ENCODE peak calls at places on chromosomes 5 and 9, in four cellular contexts. One of them, this sample, is unnamed.

GRCh38 chr5:111697881-111698757 is 58.9 kb downstream of the NREP start:
- DNase-seq in fibroblast of lung: peak; percentile 53
- DNase-seq in MM.1S: no peak
- DNase-seq in psoas muscle: no peak
- DNase-seq in this sample: no peak

GRCh38 chr9:114311571-114312512 is 11.1 kb upstream of the ORM1 start:
- DNase-seq in MM.1S: no peak
- DNase-seq in psoas muscle: no peak
- DNase-seq in fibroblast of lung: no peak
- DNase-seq in this sample: no peak

GRCh38 chr5:16673241-16673998 is 56.6 kb upstream of the RETREG1 start:
- DNase-seq in MM.1S: no peak
- DNase-seq in fibroblast of lung: no peak
- DNase-seq in psoas muscle: no peak
- DNase-seq in this sample: no peak

GRCh38 chr9:113355197-113355596 is 5.9 kb downstream of the BSPRY start:
- DNase-seq in psoas muscle: no peak
- DNase-seq in fibroblast of lung: no peak
- DNase-seq in MM.1S: no peak
- DNase-seq in this sample: no peak

GRCh38 chr9:90001756-90002155 is 396.9 kb downstream of the GADD45G start:
- DNase-seq in MM.1S: no peak
- DNase-seq in fibroblast of lung: no peak
- DNase-seq in psoas muscle: no peak
- DNase-seq in this sample: no peak

GRCh38 chr9:18520395-18520794 is 46.4 kb downstream of the ADAMTSL1 start:
- DNase-seq in psoas muscle: no peak
- DNase-seq in MM.1S: no peak
- DNase-seq in fibroblast of lung: peak; percentile 42
- DNase-seq in this sample: no peak

GRCh38 chr9:106962105-106962504 is 99.1 kb downstream of the ZNF462 start:
- DNase-seq in fibroblast of lung: peak; percentile 62
- DNase-seq in MM.1S: no peak
- DNase-seq in psoas muscle: no peak
- DNase-seq in this sample: no peak

GRCh38 chr9:15144567-15145174 is 162.3 kb downstream of the TTC39B start:
- DNase-seq in MM.1S: no peak
- DNase-seq in fibroblast of lung: no peak
- DNase-seq in psoas muscle: no peak
- DNase-seq in this sample: no peak

GRCh38 chr5:131109540-131110255 is 55.4 kb downstream of the HINT1 start:
- DNase-seq in fibroblast of lung: peak; percentile 17
- DNase-seq in MM.1S: peak; percentile 58
- DNase-seq in psoas muscle: no peak
- DNase-seq in this sample: no peak

GRCh38 chr5:90557871-90558270 is 726 bp upstream of the ADGRV1 start:
- DNase-seq in fibroblast of lung: no peak
- DNase-seq in MM.1S: peak; percentile 19
- DNase-seq in psoas muscle: no peak
- DNase-seq in this sample: no peak

GRCh38 chr5:154202379-154203260 is 12.1 kb downstream of the GALNT10 start:
- DNase-seq in MM.1S: peak; percentile 77
- DNase-seq in fibroblast of lung: no peak
- DNase-seq in psoas muscle: no peak
- DNase-seq in this sample: no peak

GRCh38 chr5:127923804-127924570 is 159.6 kb upstream of the SLC12A2 start:
- DNase-seq in psoas muscle: no peak
- DNase-seq in MM.1S: no peak
- DNase-seq in fibroblast of lung: no peak
- DNase-seq in this sample: no peak

GRCh38 chr5:25453500-25453899 is 808.7 kb upstream of the CDH10 start:
- DNase-seq in fibroblast of lung: no peak
- DNase-seq in psoas muscle: no peak
- DNase-seq in MM.1S: no peak
- DNase-seq in this sample: no peak

GRCh38 chr5:25448190-25448621 is 803.4 kb upstream of the CDH10 start:
- DNase-seq in fibroblast of lung: no peak
- DNase-seq in MM.1S: no peak
- DNase-seq in psoas muscle: no peak
- DNase-seq in this sample: no peak

GRCh38 chr5:25444697-25445096 is 799.9 kb upstream of the CDH10 start:
- DNase-seq in psoas muscle: no peak
- DNase-seq in fibroblast of lung: no peak
- DNase-seq in MM.1S: no peak
- DNase-seq in this sample: no peak

DNA sequence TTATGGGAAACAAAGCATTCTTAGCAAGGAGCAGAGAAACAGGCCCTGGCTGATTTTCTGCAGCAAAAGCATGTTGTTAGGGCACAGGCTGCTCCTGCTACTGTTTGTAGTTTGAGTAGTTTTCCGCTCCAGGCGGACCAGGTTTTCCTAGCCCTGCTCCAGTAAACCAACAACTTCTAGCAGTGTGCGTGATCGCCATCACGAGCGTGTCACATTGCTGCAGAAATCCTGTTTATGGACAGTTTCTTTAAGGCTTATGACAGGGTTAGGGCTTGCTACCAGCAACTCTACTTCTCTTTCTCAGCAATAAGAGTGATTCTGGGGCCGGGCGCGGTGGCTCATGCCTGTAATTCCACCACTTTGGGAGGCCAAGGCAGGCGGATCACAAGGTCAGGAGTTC is 803.9 kb upstream of the CDH10 start:
- DNase-seq in MM.1S: no peak
- DNase-seq in psoas muscle: no peak
- DNase-seq in fibroblast of lung: no peak
- DNase-seq in this sample: no peak
- H3K4me3 ChIP-seq in MM.1S: no peak overlapping the region
- H3K4me3 ChIP-seq in psoas muscle: no peak overlapping the region
- H3K4me3 ChIP-seq in fibroblast of lung: no peak overlapping the region
- H3K4me3 ChIP-seq in this sample: no peak overlapping the region

GRCh38 chr5:18112066-18112465 is 477.8 kb downstream of the TAF11L14 start:
- DNase-seq in psoas muscle: no peak
- DNase-seq in MM.1S: no peak
- DNase-seq in fibroblast of lung: no peak
- DNase-seq in this sample: no peak

GRCh38 chr5:18119156-18119785 is 485.0 kb downstream of the TAF11L14 start:
- DNase-seq in psoas muscle: no peak
- DNase-seq in MM.1S: no peak
- DNase-seq in fibroblast of lung: no peak
- DNase-seq in this sample: no peak

GRCh38 chr5:18114161-18114802 is 480.0 kb downstream of the TAF11L14 start:
- DNase-seq in psoas muscle: no peak
- DNase-seq in fibroblast of lung: no peak
- DNase-seq in MM.1S: no peak
- DNase-seq in this sample: no peak

DNA sequence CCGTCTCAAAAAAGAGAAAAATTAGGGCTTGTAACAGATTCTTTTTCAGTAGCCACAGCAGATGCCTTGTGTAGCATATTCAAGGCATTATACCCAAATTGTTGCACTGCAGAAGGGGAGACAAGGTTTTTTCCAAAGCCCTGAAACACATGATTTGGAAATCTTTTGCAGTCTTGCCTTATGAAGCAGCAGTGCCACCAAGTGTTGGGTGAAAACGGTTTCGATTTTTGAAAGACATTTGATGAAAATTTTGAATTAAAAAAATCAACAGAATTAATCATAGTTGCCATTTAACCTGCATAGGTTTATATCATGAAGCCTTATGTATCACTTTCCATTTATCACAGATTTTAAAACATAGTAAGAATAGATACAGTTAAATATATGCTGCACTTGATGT is 479.5 kb downstream of the TAF11L14 start:
- DNase-seq in MM.1S: no peak
- DNase-seq in fibroblast of lung: peak; percentile 1
- DNase-seq in psoas muscle: no peak
- DNase-seq in this sample: no peak
- TF ChIP-seq CTCF in MM.1S: peak; percentile 19
- TF ChIP-seq CTCF in fibroblast of lung: no peak
- TF ChIP-seq CTCF in psoas muscle: no peak
- TF ChIP-seq CTCF in this sample: no peak

GRCh38 chr9:13220837-13221236 is 58.7 kb downstream of the MPDZ start:
- DNase-seq in psoas muscle: no peak
- DNase-seq in MM.1S: no peak
- DNase-seq in fibroblast of lung: no peak
- DNase-seq in this sample: no peak
- H3K4me1 ChIP-seq in psoas muscle: no peaks in the 10 kb centered on the region
- H3K4me1 ChIP-seq in MM.1S: no peaks in the 10 kb centered on the region
- H3K4me1 ChIP-seq in fibroblast of lung: no peaks in the 10 kb centered on the region
- H3K4me1 ChIP-seq in this sample: no peaks in the 10 kb centered on the region

GRCh38 chr9:70318002-70318401 is 59.2 kb downstream of the SMC5 start:
- DNase-seq in MM.1S: no peak
- DNase-seq in psoas muscle: no peak
- DNase-seq in fibroblast of lung: no peak
- DNase-seq in this sample: no peak

DNA sequence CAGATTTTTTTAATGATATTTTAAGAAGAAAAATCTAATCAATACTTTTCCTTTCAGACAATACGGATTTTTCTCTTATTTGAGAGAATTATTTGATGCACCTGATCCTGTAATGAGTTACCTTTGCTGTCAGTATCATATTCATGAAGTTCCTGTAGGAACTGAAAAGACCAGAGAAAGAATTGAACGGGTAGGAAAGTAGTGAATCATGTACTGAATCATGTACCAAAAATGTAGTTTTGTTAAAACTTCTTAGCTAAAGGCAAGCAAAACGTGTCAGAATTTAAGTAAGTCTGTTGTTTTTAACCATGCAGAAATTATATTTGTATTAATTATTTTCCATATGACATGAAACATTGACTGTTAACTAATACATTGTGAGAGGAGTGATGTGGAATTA is 56.6 kb downstream of the SMC5 start:
- DNase-seq in fibroblast of lung: peak; percentile 65
- DNase-seq in psoas muscle: no peak
- DNase-seq in MM.1S: no peak
- DNase-seq in this sample: no peak
- H3K4me3 ChIP-seq in fibroblast of lung: no peak overlapping the region
- H3K4me3 ChIP-seq in psoas muscle: no peak overlapping the region
- H3K4me3 ChIP-seq in MM.1S: no peak overlapping the region
- H3K4me3 ChIP-seq in this sample: no peak overlapping the region

GRCh38 chr9:80146466-80146865 is 574.7 kb downstream of the TLE4 start:
- DNase-seq in MM.1S: no peak
- DNase-seq in psoas muscle: no peak
- DNase-seq in fibroblast of lung: no peak
- DNase-seq in this sample: no peak
- TF ChIP-seq CTCF in MM.1S: no peak
- TF ChIP-seq CTCF in psoas muscle: peak; percentile 13
- TF ChIP-seq CTCF in fibroblast of lung: no peak
- TF ChIP-seq CTCF in this sample: peak; percentile 7